ENCODE peak calls at places on chromosomes 5 and 9, in six cellular contexts. D is GM23248, E is MM.1S, W is PC-3, A is SK-N-SH, I is HCT116. R is an unnamed sample.
A peak's percentile ranks its signal among the peaks of the same experiment; 100 is the strongest.

GRCh38 chr5:151553130-151553670 is 37.9 kb downstream of the FAT2 start:
- DNase-seq in D (no peak), E (no peak), W (no peak), A (no peak), I (no peak), R (no peak)

GRCh38 chr5:76113103-76113502 is 29.9 kb downstream of the SV2C start:
- DNase-seq in D (no peak), E (no peak), W (no peak), A (no peak), I (no peak), R (no peak)

GRCh38 chr9:132214027-132214622 is 52.3 kb downstream of the NTNG2 start:
- DNase-seq in D (peak; percentile 95), E (no peak), W (peak; percentile 70), A (peak; percentile 90), I (peak; percentile 22), R (no peak)

GRCh38 chr9:120730661-120731514 is 16.6 kb upstream of the MEGF9 start:
- DNase-seq in D (peak; percentile 92), E (no peak), W (peak; percentile 95), A (no peak), I (no peak), R (peak; percentile 98)

GRCh38 chr5:90866333-90866732 is 307.7 kb downstream of the ADGRV1 start:
- DNase-seq in D (peak; percentile 54), E (no peak), W (peak; percentile 65), A (peak; percentile 48), I (peak; percentile 27), R (peak; percentile 53)

GRCh38 chr9:131228988-131229387 is 47.3 kb downstream of the FAM78A start:
- DNase-seq in D (no peak), E (no peak), W (no peak), A (no peak), I (no peak), R (no peak)

GRCh38 chr9:129227843-129228189 is 49.8 kb upstream of the IER5L start:
- DNase-seq in D (no peak), E (no peak), W (no peak), A (no peak), I (no peak), R (no peak)

GRCh38 chr9:4084440-4084818 is 215.4 kb downstream of the GLIS3 start:
- DNase-seq in D (no peak), E (no peak), W (no peak), A (no peak), I (no peak), R (peak; percentile 32)

GRCh38 chr9:134333234-134333873 is 7.1 kb downstream of the RXRA start:
- DNase-seq in D (peak; percentile 46), E (no peak), W (no peak), A (peak; percentile 85), I (no peak), R (no peak)

GRCh38 chr9:134332841-134333233 is 6.6 kb downstream of the RXRA start:
- DNase-seq in D (no peak), E (no peak), W (no peak), A (no peak), I (no peak), R (no peak)

GRCh38 chr9:134335490-134336173 is 9.4 kb downstream of the RXRA start:
- DNase-seq in D (no peak), E (no peak), W (no peak), A (no peak), I (no peak), R (no peak)

GRCh38 chr9:134335095-134335489 is 8.8 kb downstream of the RXRA start:
- DNase-seq in D (peak; percentile 59), E (no peak), W (peak; percentile 40), A (no peak), I (no peak), R (no peak)

DNA sequence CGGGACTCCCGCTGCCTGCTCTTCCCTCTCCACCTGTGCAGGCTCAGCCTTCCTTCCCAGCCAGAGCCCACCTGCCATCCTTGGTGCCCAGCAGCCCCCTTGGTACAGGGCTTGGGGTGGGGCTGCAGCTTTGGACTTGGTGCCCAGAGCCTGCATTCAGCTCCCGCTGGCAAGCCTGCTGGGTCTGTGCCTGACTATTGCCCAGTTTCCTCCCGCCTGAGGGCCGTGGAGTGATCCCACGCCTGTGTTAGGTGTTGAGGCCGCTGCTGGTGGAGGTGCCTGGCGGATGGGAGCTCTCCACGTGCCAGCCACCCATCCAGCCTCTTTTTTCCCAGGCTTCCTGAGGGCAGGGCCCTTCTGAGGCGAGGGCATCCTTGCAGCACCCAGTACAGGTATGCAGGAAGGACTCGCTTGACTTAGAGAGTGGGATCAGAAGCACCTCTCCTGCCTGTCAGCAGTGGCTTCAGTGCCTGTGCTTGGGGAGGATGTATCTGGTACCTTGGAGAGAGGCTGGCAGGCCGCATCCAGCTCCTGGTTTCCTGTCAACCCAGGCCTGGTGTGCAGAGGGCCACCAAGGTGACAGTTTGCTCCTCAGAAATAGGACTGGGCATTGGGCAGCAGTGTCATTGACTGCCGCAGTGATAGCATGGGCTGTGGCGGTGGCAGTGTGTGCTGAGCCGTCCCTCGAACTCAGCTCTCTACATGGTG is 7.8 kb downstream of the RXRA start:
- DNase-seq in D (no peak), E (no peak), W (no peak), A (no peak), I (no peak), R (no peak)
- H3K9ac ChIP-seq in D (no peak overlapping the region), E (no peak overlapping the region), W (no peak overlapping the region), A (no peak overlapping the region), I (no peak overlapping the region), R (no peak overlapping the region)

DNA sequence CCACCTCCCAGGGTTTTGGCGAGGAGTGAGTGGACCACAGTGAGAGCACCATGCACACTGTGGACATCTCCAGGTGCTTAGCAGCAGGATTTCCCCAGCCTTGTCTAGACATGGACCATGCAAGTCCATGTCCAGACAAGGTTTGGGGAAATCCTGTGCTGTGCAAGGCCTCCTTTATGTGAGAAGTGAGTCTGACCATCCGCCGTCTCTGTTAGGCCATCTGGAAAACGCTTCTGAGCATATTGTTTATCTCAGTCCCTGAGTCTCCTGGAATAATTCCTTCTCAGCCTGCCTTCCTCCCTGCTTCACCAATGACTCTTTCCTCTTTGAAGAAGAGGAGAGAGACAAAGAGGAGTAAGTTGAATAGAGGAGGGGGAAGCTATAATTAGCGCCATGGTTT is 26.1 kb upstream of the TNFAIP8 start:
- DNase-seq in D (no peak), E (no peak), W (no peak), A (no peak), I (no peak), R (no peak)
- H3K27ac ChIP-seq in D (no peak overlapping the region), E (no peak overlapping the region), W (no peak overlapping the region), A (no peak overlapping the region), I (no peak overlapping the region), R (no peak overlapping the region)

GRCh38 chr5:3385874-3386536 is 209.6 kb upstream of the IRX1 start:
- DNase-seq in D (no peak), E (no peak), W (no peak), A (no peak), I (no peak), R (no peak)
- H3K9me2 ChIP-seq in D (no peaks in the 10 kb centered on the region), E (no peaks in the 10 kb centered on the region), W (no peaks in the 10 kb centered on the region), A (no peaks in the 10 kb centered on the region), I (no peaks in the 10 kb centered on the region), R (no peaks in the 10 kb centered on the region)

DNA sequence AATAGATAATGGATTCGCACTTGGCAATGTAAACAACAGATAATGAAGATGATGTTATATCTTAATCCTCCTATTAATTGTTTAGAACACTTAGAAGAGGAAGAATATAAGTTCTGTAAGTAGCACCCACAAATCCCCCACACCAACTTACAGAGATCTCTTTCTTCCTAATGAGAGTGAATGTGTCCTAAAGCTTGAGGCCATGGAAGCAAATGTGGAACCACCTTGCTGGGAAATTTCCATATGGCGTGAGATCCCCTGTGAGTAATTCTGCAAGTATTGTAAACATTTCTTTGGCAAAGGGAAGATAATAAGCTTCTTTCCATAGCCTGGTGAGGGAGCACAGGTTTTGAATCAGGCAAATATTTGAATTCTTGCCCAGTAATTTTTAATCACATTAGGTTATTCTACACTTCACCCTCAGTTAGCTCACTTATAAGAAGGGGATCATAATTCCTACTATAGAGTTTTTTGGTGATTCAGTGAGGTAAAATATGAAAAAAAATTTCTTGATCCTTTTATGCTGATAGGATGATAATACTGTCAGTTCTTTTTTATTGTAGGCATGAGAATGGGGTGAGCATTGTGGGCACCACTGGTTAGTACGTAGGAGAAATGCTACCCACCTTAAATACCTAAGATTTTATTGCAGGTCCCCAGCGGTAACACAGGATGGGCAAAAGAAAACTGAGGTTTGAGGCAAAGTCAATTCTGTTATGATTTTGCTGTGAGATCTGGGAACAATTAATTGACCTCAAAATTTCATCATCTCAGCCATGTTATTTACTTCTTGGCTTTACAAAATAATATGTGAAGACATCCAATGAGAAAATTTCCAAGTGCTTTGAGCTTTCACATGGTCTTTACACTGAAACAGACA is 574.8 kb downstream of the PSAT1 start:
- DNase-seq in D (peak; percentile 90), E (no peak), W (peak; percentile 94), A (no peak), I (peak; percentile 22), R (no peak)
- H3K9ac ChIP-seq in D (no peak overlapping the region), E (no peak overlapping the region), W (peak overlapping the region; percentile 72), A (peak overlapping the region; percentile 0), I (peak overlapping the region; percentile 34), R (no peak overlapping the region)